ENCODE peak calls at places on chromosome 22, in five cellular contexts. Z is neural progenitor cell, X is GM23248, E is PC-3, O is HCT116. W is an unnamed sample. For H3K36me3, the result is how much of the 10 kb centered on the place peaks cover.

GRCh38 chr22:44570476-44571445 is 72.7 kb upstream of the RTL6 start:
- DNase-seq in Z (no peak), X (no peak), E (no peak), O (no peak), W (no peak)

GRCh38 chr22:42887523-42888507 is 30.7 kb upstream of the ARFGAP3 start:
- DNase-seq in Z (no peak), X (no peak), E (no peak), O (no peak), W (no peak)

GRCh38 chr22:45597460-45598192 is 74.0 kb upstream of the ATXN10 start:
- DNase-seq in Z (no peak), X (no peak), E (peak), O (no peak), W (no peak)

GRCh38 chr22:33477131-33478111 is 419.2 kb upstream of the SYN3 start:
- DNase-seq in Z (no peak), X (no peak), E (no peak), O (no peak), W (no peak)

GRCh38 chr22:21567456-21568206 is at the start of gene UBE2L3:
- DNase-seq in Z (peak), X (peak), E (peak), O (peak), W (peak)

GRCh38 chr22:38657248-38657909 is 941 bp downstream of the CBY1 start:
- DNase-seq in Z (peak), X (peak), E (peak), O (no peak), W (peak)

GRCh38 chr22:26558246-26558895 is 31.6 kb downstream of the TPST2 start:
- DNase-seq in Z (no peak), X (peak), E (no peak), O (no peak), W (no peak)

GRCh38 chr22:37232140-37232998 is 11.7 kb downstream of the RAC2 start:
- DNase-seq in Z (no peak), X (no peak), E (no peak), O (no peak), W (peak)

GRCh38 chr22:26416670-26417270 is 12.3 kb upstream of the ASPHD2 start:
- DNase-seq in Z (peak), X (peak), E (peak), O (no peak), W (no peak)

GRCh38 chr22:39664485-39665200 is 94.1 kb downstream of the CACNA1I start:
- DNase-seq in Z (peak), X (no peak), E (no peak), O (no peak), W (no peak)

GRCh38 chr22:25630446-25630845 is 66.0 kb downstream of the GRK3 start:
- DNase-seq in Z (no peak), X (no peak), E (no peak), O (no peak), W (no peak)

GRCh38 chr22:35037089-35037488 is 28.9 kb upstream of the ISX start:
- DNase-seq in Z (peak), X (peak), E (peak), O (no peak), W (peak)

GRCh38 chr22:27845603-27846100 is 44.1 kb upstream of the MN1 start:
- DNase-seq in Z (no peak), X (no peak), E (no peak), O (no peak), W (no peak)

GRCh38 chr22:36954251-36955014 is 41.0 kb downstream of the CSF2RB start:
- DNase-seq in Z (no peak), X (no peak), E (no peak), O (no peak), W (no peak)

GRCh38 chr22:42439821-42440674 is 7.8 kb upstream of the NFAM1 start:
- DNase-seq in Z (no peak), X (peak), E (peak), O (no peak), W (peak)

GRCh38 chr22:19522190-19522880 is 1.9 kb downstream of the CLDN5 start:
- DNase-seq in Z (no peak), X (no peak), E (no peak), O (no peak), W (no peak)
- TF ChIP-seq EZH2phosphoT487 in Z (no peak), X (no peak), E (no peak), O (no peak), W (no peak)

GRCh38 chr22:17868771-17869170 is 94.5 kb upstream of the BID start:
- DNase-seq in Z (no peak), X (no peak), E (no peak), O (no peak), W (no peak)
- H3K36me3 ChIP-seq in Z (under half), X (under half), E (under half), O (under half), W (half or more)

GRCh38 chr22:30968015-30968923 is at the start of gene MORC2:
- DNase-seq in Z (no peak), X (no peak), E (peak), O (no peak), W (no peak)
- TF ChIP-seq EZH2phosphoT487 in Z (no peak), X (no peak), E (no peak), O (no peak), W (no peak)

DNA sequence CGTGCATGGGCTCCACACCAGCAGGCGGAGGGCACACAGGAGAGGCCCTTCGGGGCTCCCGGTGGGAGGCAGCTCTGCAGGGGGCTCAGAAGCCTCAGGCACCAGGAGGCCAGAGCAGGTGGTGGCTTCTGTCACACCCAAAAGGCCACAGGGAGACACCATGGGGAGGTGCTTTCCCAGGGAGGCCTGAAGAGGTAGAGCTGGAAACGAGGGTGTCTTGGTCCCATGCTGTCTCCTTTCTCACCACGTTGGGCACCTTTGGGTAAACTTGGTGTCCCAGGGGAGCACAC is 764.7 kb downstream of the BRD1 start:
- DNase-seq in Z (no peak), X (no peak), E (no peak), O (no peak), W (no peak)
- H3K36me3 ChIP-seq in Z (under half), X (under half), E (under half), O (under half), W (under half)

GRCh38 chr22:23910496-23911190 is 16.5 kb downstream of the MIF start:
- DNase-seq in Z (no peak), X (no peak), E (no peak), O (no peak), W (no peak)
- TF ChIP-seq EZH2phosphoT487 in Z (no peak), X (no peak), E (no peak), O (no peak), W (no peak)

GRCh38 chr22:49446145-49446758 is 381.4 kb downstream of the BRD1 start:
- DNase-seq in Z (no peak), X (no peak), E (no peak), O (no peak), W (no peak)
- H3K36me3 ChIP-seq in Z (under half), X (under half), E (under half), O (under half), W (under half)

GRCh38 chr22:30733081-30733680 is 38.5 kb downstream of the OSBP2 start:
- DNase-seq in Z (no peak), X (peak), E (peak), O (no peak), W (no peak)
- TF ChIP-seq EZH2phosphoT487 in Z (no peak), X (no peak), E (no peak), O (no peak), W (no peak)

W was measured in OCI-LY7.